ENCODE peak calls at places on chromosomes 5 and 9, in nine cellular contexts. I is WERI-Rb-1, R is endodermal cell, T is fibroblast of mammary gland, J is spleen, G is heart left ventricle, Z is aorta, A is GM23248, H is uterus. F is an unnamed sample.
A peak's percentile ranks its signal among the peaks of the same experiment; 100 is the strongest.

GRCh38 chr9:19232830-19233194 is 2.3 kb downstream of the DENND4C start:
- DNase-seq in I (no peak), R (no peak), T (peak; percentile 57), J (no peak), G (no peak), Z (no peak), A (peak; percentile 57), H (no peak), F (no peak)

GRCh38 chr5:78916044-78916443 is 69.1 kb downstream of the ARSB start:
- DNase-seq in I (no peak), R (no peak), T (no peak), J (no peak), G (no peak), Z (no peak), A (no peak), H (peak; percentile 27), F (no peak)

GRCh38 chr9:3898371-3899218 is 372.8 kb upstream of the RFX3 start:
- DNase-seq in I (no peak), R (peak; percentile 59), T (no peak), J (no peak), G (no peak), Z (peak; percentile 67), A (no peak), H (no peak), F (no peak)

GRCh38 chr9:136403915-136404800 is 4.2 kb upstream of the SNAPC4 start:
- DNase-seq in I (no peak), R (no peak), T (no peak), J (peak; percentile 80), G (no peak), Z (no peak), A (no peak), H (no peak), F (no peak)

GRCh38 chr5:159638954-159639559 is 277.2 kb upstream of the ADRA1B start:
- DNase-seq in I (no peak), R (no peak), T (no peak), J (no peak), G (no peak), Z (no peak), A (peak; percentile 17), H (no peak), F (no peak)

GRCh38 chr9:108645520-108645919 is 210.3 kb downstream of the ACTL7B start:
- DNase-seq in I (no peak), R (no peak), T (peak; percentile 74), J (no peak), G (no peak), Z (no peak), A (peak; percentile 29), H (no peak), F (no peak)

GRCh38 chr5:138753794-138754698 is 821 bp downstream of the CTNNA1 start:
- DNase-seq in I (peak; percentile 30), R (peak; percentile 80), T (peak; percentile 86), J (peak; percentile 88), G (peak; percentile 94), Z (peak; percentile 97), A (peak; percentile 95), H (peak; percentile 91), F (no peak)

GRCh38 chr9:89923174-89923573 is 318.4 kb downstream of the GADD45G start:
- DNase-seq in I (no peak), R (peak; percentile 30), T (no peak), J (no peak), G (no peak), Z (no peak), A (no peak), H (no peak), F (no peak)

GRCh38 chr5:94017579-94017978 is 276.2 kb upstream of the POU5F2 start:
- DNase-seq in I (no peak), R (no peak), T (peak; percentile 64), J (no peak), G (no peak), Z (no peak), A (peak; percentile 19), H (no peak), F (no peak)

GRCh38 chr5:1468247-1468612 is 23.0 kb upstream of the SLC6A3 start:
- DNase-seq in I (peak; percentile 90), R (peak; percentile 89), T (peak; percentile 9), J (no peak), G (no peak), Z (peak; percentile 70), A (peak; percentile 33), H (no peak), F (no peak)

GRCh38 chr5:96049398-96050272 is 88.0 kb upstream of the ELL2 start:
- DNase-seq in I (no peak), R (no peak), T (peak; percentile 87), J (no peak), G (no peak), Z (no peak), A (peak; percentile 82), H (no peak), F (peak; percentile 71)

GRCh38 chr9:123329329-123329955 is 26.6 kb upstream of the CRB2 start:
- DNase-seq in I (no peak), R (no peak), T (no peak), J (no peak), G (no peak), Z (no peak), A (peak; percentile 53), H (no peak), F (no peak)

DNA sequence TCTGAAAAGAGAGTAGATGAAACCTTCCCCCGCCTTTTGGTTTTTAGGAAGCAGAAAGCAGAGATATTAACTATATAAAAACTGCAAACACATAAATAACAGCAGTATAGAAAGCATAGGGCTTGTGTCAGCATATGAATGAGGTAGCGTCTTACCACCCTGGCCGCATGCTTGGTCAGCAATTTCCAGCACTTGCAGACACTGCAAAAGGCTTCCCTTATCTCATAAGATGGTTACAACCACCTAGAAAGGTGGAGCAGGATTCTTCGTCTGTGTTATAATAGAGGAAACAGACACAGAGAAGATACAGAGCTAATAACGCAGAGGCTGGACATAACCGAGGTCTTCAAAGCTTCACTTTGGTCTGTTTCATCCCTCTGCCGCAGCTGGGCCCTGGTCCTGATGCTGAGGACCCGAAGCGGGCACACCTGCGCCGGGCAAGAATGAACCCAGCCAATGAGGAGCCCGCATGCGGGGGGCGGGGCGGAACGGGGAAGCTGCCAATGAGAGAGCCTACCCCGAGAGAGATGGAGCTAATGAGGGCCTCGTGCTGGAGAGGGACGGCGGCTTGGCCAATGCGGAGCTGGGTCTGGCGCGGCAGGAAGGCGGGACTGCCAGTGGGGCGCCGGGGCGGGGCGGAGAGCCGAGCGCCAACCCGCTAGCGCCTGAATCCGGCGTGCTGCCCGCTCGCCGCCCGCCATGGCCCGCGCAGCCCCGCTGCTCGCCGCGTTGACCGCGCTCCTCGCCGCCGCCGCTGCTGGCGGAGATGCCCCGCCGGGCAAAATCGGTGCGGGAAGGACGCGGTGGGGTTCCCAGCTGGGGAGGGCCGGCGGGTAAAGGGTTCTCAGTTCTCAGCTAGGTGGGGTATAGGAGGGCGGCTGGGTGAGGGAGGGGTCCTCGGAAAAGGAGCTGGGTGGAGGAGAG is at the start of gene PCYOX1L:
- DNase-seq in I (peak; percentile 96), R (peak; percentile 98), T (peak; percentile 92), J (peak; percentile 98), G (peak; percentile 97), Z (peak; percentile 98), A (peak; percentile 98), H (peak; percentile 96), F (peak; percentile 79)
- H3K4me3 ChIP-seq in I (peak within 1 kb of the TSS; percentile 83), R (peak within 1 kb of the TSS; percentile 81), T (peak within 1 kb of the TSS; percentile 81), J (peak within 1 kb of the TSS; percentile 77), G (peak within 1 kb of the TSS; percentile 87), Z (peak within 1 kb of the TSS; percentile 50), A (peak within 1 kb of the TSS; percentile 91), H (peak within 1 kb of the TSS; percentile 74), F (peak within 1 kb of the TSS; percentile 73)

GRCh38 chr5:14762568-14763216 is 98.2 kb downstream of the OTULIN start:
- DNase-seq in I (no peak), R (no peak), T (no peak), J (no peak), G (no peak), Z (no peak), A (no peak), H (no peak), F (no peak)
- H3K4me3 ChIP-seq in I (no peak overlapping the region), R (no peak overlapping the region), T (no peak overlapping the region), J (no peak overlapping the region), G (no peak overlapping the region), Z (no peak overlapping the region), A (no peak overlapping the region), H (no peak overlapping the region), F (no peak overlapping the region)

DNA sequence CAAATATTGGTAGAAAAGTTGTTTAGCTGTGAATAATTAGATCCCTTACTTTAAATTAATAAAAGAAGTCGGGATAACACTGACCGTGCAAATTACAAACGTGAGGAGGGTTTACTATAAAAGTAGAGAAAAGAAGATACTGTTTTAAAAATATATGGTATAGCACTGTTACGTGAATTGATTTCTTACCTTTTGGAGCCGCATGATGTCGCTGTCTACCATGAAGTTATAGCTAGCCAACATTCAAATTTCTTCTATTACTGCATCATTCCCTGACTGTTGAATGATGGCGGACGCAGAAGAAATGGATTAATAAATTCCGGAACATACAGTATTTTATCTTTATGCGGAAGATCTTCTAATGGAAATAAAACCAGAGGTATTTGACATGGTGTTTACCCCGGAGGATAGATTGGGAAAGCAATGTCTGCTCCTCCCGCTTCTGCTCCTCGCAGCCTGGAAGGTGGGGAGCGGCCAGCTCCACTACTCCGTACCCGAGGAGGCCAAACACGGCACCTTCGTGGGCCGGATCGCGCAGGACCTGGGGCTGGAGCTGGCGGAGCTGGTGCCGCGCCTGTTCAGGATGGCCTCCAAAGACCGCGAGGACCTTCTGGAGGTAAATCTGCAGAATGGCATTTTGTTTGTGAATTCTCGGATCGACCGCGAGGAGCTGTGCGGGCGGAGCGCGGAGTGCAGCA is at the start of gene PCDHA6:
- DNase-seq in I (no peak), R (no peak), T (peak; percentile 15), J (no peak), G (no peak), Z (no peak), A (peak; percentile 2), H (no peak), F (no peak)
- H3K4me3 ChIP-seq in I (no peak within 1 kb of the TSS), R (no peak within 1 kb of the TSS), T (peak within 1 kb of the TSS; percentile 9), J (no peak within 1 kb of the TSS), G (peak within 1 kb of the TSS; percentile 28), Z (no peak within 1 kb of the TSS), A (no peak within 1 kb of the TSS), H (peak within 1 kb of the TSS; percentile 21), F (no peak within 1 kb of the TSS)

GRCh38 chr5:150500328-150500841 is 7.5 kb upstream of the NDST1 start:
- DNase-seq in I (no peak), R (no peak), T (no peak), J (no peak), G (peak; percentile 73), Z (no peak), A (no peak), H (no peak), F (no peak)

GRCh38 chr5:150497989-150498317 is 10.0 kb upstream of the NDST1 start:
- DNase-seq in I (no peak), R (no peak), T (no peak), J (no peak), G (no peak), Z (no peak), A (no peak), H (no peak), F (no peak)

GRCh38 chr5:150498501-150498900 is 9.4 kb upstream of the NDST1 start:
- DNase-seq in I (no peak), R (peak; percentile 63), T (no peak), J (no peak), G (no peak), Z (no peak), A (peak; percentile 27), H (no peak), F (no peak)

GRCh38 chr5:150499437-150499956 is 8.4 kb upstream of the NDST1 start:
- DNase-seq in I (peak; percentile 72), R (peak; percentile 77), T (no peak), J (no peak), G (no peak), Z (no peak), A (no peak), H (no peak), F (no peak)

GRCh38 chr5:150498971-150499370 is 9.0 kb upstream of the NDST1 start:
- DNase-seq in I (no peak), R (no peak), T (no peak), J (no peak), G (no peak), Z (no peak), A (no peak), H (no peak), F (no peak)
- H3K4me3 ChIP-seq in I (no peak overlapping the region), R (peak overlapping the region; percentile 48), T (no peak overlapping the region), J (no peak overlapping the region), G (no peak overlapping the region), Z (no peak overlapping the region), A (peak overlapping the region; percentile 65), H (no peak overlapping the region), F (no peak overlapping the region)